ENCODE peak calls at places on chromosomes 13 and 19, in eight cellular contexts. A, P, U, F, C, Z, W and J are unnamed samples.

GRCh38 chr13:49436890-49437289 is 7.0 kb downstream of the CAB39L start:
- DNase-seq in F (peak), U (no peak), C (peak), W (peak), P (no peak), A (peak), Z (peak), J (no peak)

GRCh38 chr19:5218255-5218855 is 122.3 kb downstream of the PTPRS start:
- DNase-seq in W (no peak), A (no peak), C (no peak), P (no peak), U (no peak), Z (no peak), F (no peak), J (no peak)

GRCh38 chr13:110015253-110015652 is 228.9 kb upstream of the IRS2 start:
- DNase-seq in P (no peak), A (peak), Z (no peak), U (peak), W (no peak), F (peak), C (no peak), J (no peak)

GRCh38 chr19:44303976-44304568 is 753 bp downstream of the ZNF235 start:
- DNase-seq in C (no peak), F (no peak), P (peak), A (peak), U (no peak), W (peak), Z (no peak), J (no peak)

GRCh38 chr13:32314968-32315254 is 252 bp downstream of the ZAR1L start:
- DNase-seq in F (peak), W (peak), Z (peak), U (no peak), C (no peak), P (peak), A (peak), J (no peak)

GRCh38 chr19:1580957-1581356 is 11.7 kb downstream of the MBD3 start:
- DNase-seq in P (no peak), W (no peak), A (no peak), F (no peak), U (no peak), C (no peak), Z (no peak), J (no peak)

GRCh38 chr19:50703915-50704548 is 15.6 kb downstream of the SHANK1 start:
- DNase-seq in Z (no peak), A (peak), W (peak), C (no peak), P (peak), F (no peak), U (no peak), J (no peak)

GRCh38 chr19:57192064-57192395 is 730 bp downstream of the ZNF264 start:
- DNase-seq in W (no peak), A (peak), C (no peak), P (peak), U (no peak), Z (peak), F (peak), J (no peak)

GRCh38 chr19:3132971-3133792 is 2.7 kb upstream of the GNA15 start:
- DNase-seq in A (no peak), U (no peak), P (peak), W (no peak), F (peak), C (no peak), Z (no peak), J (no peak)

GRCh38 chr13:38180670-38181069 is 169.0 kb upstream of the UFM1 start:
- DNase-seq in Z (no peak), P (no peak), U (no peak), A (no peak), C (no peak), F (no peak), W (no peak), J (no peak)

GRCh38 chr13:97474581-97474980 is 40.6 kb downstream of the RAP2A start:
- DNase-seq in C (no peak), Z (peak), F (no peak), W (no peak), P (no peak), U (no peak), A (no peak), J (no peak)

GRCh38 chr13:26785845-26786630 is 25.5 kb upstream of the GPR12 start:
- DNase-seq in W (no peak), A (no peak), U (no peak), F (no peak), P (peak), C (no peak), Z (peak), J (no peak)

GRCh38 chr19:54179921-54180452 is 7.0 kb upstream of the TMC4 start:
- DNase-seq in W (peak), P (peak), Z (peak), F (peak), U (no peak), A (peak), C (no peak), J (peak)

GRCh38 chr13:49303533-49304252 is 56.0 kb downstream of the CDADC1 start:
- DNase-seq in P (no peak), W (peak), C (no peak), F (no peak), A (no peak), Z (no peak), U (no peak), J (no peak)

GRCh38 chr13:29493796-29494195 is 101.7 kb downstream of the SLC7A1 start:
- DNase-seq in P (no peak), F (peak), Z (no peak), C (no peak), A (no peak), W (no peak), U (no peak), J (no peak)

GRCh38 chr13:46348976-46349375 is 38.1 kb downstream of the RUBCNL start:
- DNase-seq in A (no peak), C (no peak), P (peak), Z (no peak), U (no peak), W (no peak), F (peak), J (no peak)

GRCh38 chr19:47241919-47242644 is 11.1 kb upstream of the BBC3 start:
- DNase-seq in P (no peak), F (no peak), A (peak), Z (no peak), C (no peak), W (no peak), U (no peak), J (no peak)

GRCh38 chr19:6204212-6204611 is 68.7 kb downstream of the ACSBG2 start:
- DNase-seq in U (no peak), A (no peak), P (no peak), W (no peak), Z (peak), C (no peak), F (no peak), J (no peak)

GRCh38 chr19:1651548-1652394 is 644 bp downstream of the TCF3 start:
- DNase-seq in U (no peak), A (no peak), F (peak), Z (peak), W (peak), P (peak), C (peak), J (no peak)

GRCh38 chr13:64704121-64704520 is 2526.0 kb downstream of the PCDH9 start:
- DNase-seq in P (no peak), A (no peak), W (no peak), U (no peak), C (no peak), Z (no peak), F (no peak), J (no peak)

GRCh38 chr19:13505761-13506549 is at the start of gene CACNA1A:
- DNase-seq in U (no peak), A (no peak), P (peak), Z (peak), C (no peak), F (peak), W (no peak), J (peak)

GRCh38 chr19:38015771-38016170 is 108.8 kb downstream of the SIPA1L3 start:
- DNase-seq in P (no peak), W (no peak), C (no peak), U (no peak), A (no peak), F (no peak), Z (no peak), J (no peak)

GRCh38 chr19:19345970-19346369 is 25.3 kb downstream of the MAU2 start:
- DNase-seq in Z (no peak), P (no peak), F (no peak), U (no peak), W (no peak), C (no peak), A (no peak), J (no peak)

GRCh38 chr13:33123066-33123940 is 107.1 kb downstream of the KL start:
- DNase-seq in P (peak), Z (peak), U (no peak), A (no peak), C (no peak), F (peak), W (peak), J (no peak)

GRCh38 chr19:18397242-18398202 is at the start of gene LRRC25:
- DNase-seq in C (no peak), F (no peak), A (no peak), Z (no peak), P (no peak), U (peak), W (peak), J (no peak)

GRCh38 chr19:51259348-51260245 is 8.7 kb downstream of the SIGLECL1 start:
- DNase-seq in W (peak), A (peak), C (no peak), F (peak), P (peak), U (no peak), Z (peak), J (no peak)

GRCh38 chr13:20160346-20161274 is at the start of gene GJA3:
- DNase-seq in A (peak), P (peak), C (no peak), U (no peak), W (peak), F (peak), Z (peak), J (no peak)

GRCh38 chr19:41023193-41023592 is 32.1 kb downstream of the CYP2B6 start:
- DNase-seq in U (no peak), F (no peak), C (no peak), W (no peak), A (no peak), Z (no peak), P (no peak), J (no peak)

GRCh38 chr13:98171806-98172569 is 5.1 kb downstream of the RNF113B start:
- DNase-seq in F (no peak), P (peak), U (no peak), Z (peak), A (no peak), W (peak), C (peak), J (no peak)

GRCh38 chr13:46647514-46648065 is 94.6 kb downstream of the LRCH1 start:
- DNase-seq in Z (no peak), W (no peak), C (no peak), P (no peak), U (no peak), A (no peak), F (no peak), J (no peak)

GRCh38 chr13:39910833-39911232 is 255.4 kb downstream of the COG6 start:
- DNase-seq in F (no peak), A (no peak), C (no peak), U (no peak), W (no peak), Z (peak), P (no peak), J (no peak)

DNA sequence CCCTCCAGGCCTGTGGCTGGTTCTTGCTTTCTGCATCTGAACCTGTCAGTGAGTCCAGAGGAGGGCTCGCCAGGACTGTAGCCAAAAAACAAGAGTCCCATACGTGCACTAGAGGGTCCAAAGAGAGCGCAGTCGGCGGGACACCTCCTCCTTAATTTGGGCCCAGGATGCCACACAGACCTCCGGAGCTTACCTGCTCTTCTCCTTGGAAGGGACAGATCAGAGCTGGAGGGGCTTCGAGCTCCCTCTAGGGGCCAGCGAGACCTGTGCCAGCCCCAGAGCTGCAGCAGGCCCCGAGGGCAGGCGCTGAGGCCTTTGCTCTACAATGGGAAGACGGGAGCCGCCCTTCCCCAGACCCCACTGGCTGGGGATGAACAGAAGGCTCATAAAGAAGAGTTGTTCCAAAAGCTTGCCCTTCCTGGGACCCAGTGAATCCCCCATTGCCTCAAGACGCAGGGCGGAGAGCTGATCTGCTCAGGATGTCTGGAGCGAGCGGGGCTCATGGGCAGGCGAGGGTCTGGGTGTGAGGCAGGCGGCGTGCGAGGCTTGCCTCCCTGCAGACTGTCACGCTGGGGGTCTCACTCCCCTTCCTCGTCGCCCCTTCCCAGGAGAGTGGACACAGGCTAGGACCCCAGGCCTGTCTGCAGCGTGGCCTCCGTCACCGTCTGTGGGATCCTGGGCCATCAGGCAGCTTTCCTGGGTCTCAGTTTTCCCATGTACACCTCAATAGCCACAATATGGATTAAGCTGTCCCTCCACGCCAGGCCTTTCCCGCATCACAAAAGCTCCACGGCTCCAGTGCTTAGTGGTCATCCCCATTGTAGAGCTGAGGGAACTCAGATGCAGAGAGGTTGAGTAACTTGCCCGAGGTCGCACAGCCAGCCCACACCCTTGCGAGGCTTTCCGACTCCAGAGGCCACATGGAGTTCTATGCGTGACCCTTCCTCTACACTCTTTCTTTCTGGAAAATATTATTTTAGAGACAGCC is 46.9 kb upstream of the VSTM2B start:
- DNase-seq in W (no peak), P (no peak), C (no peak), A (peak), Z (no peak), U (no peak), F (no peak), J (peak)
- TF ChIP-seq CTCF in W (peak), P (peak), C (no peak), A (peak), Z (no peak), U (peak), F (no peak), J (peak)

GRCh38 chr19:17092696-17093095 is 17.1 kb downstream of the MYO9B start:
- DNase-seq in P (no peak), F (no peak), U (no peak), W (no peak), C (no peak), A (no peak), Z (no peak), J (no peak)

GRCh38 chr19:17091758-17092333 is 16.3 kb downstream of the MYO9B start:
- DNase-seq in F (no peak), A (no peak), U (peak), W (no peak), P (no peak), C (no peak), Z (no peak), J (no peak)

GRCh38 chr19:17089238-17089637 is 13.7 kb downstream of the MYO9B start:
- DNase-seq in Z (peak), C (peak), U (no peak), F (no peak), A (no peak), W (no peak), P (no peak), J (no peak)

GRCh38 chr19:17088552-17088951 is 13.0 kb downstream of the MYO9B start:
- DNase-seq in P (no peak), U (no peak), A (no peak), F (no peak), C (no peak), W (no peak), Z (no peak), J (no peak)

GRCh38 chr19:17090501-17091074 is 15.0 kb downstream of the MYO9B start:
- DNase-seq in C (no peak), U (no peak), A (no peak), F (peak), Z (peak), P (no peak), W (no peak), J (no peak)
- TF ChIP-seq CTCF in C (no peak), U (no peak), A (no peak), F (no peak), Z (no peak), P (no peak), W (no peak), J (no peak)

GRCh38 chr19:42496551-42497133 is 31.6 kb downstream of the CEACAM1 start:
- DNase-seq in U (no peak), W (no peak), P (no peak), C (no peak), F (no peak), A (no peak), Z (no peak), J (no peak)
- TF ChIP-seq CTCF in U (no peak), W (no peak), P (no peak), C (no peak), F (no peak), A (no peak), Z (no peak), J (no peak)

GRCh38 chr13:24865158-24865557 is 101.2 kb downstream of the RNF17 start:
- DNase-seq in W (no peak), U (no peak), P (peak), A (no peak), C (no peak), F (no peak), Z (peak), J (no peak)
- TF ChIP-seq CTCF in W (no peak), U (peak), P (peak), A (peak), C (no peak), F (peak), Z (peak), J (no peak)

DNA sequence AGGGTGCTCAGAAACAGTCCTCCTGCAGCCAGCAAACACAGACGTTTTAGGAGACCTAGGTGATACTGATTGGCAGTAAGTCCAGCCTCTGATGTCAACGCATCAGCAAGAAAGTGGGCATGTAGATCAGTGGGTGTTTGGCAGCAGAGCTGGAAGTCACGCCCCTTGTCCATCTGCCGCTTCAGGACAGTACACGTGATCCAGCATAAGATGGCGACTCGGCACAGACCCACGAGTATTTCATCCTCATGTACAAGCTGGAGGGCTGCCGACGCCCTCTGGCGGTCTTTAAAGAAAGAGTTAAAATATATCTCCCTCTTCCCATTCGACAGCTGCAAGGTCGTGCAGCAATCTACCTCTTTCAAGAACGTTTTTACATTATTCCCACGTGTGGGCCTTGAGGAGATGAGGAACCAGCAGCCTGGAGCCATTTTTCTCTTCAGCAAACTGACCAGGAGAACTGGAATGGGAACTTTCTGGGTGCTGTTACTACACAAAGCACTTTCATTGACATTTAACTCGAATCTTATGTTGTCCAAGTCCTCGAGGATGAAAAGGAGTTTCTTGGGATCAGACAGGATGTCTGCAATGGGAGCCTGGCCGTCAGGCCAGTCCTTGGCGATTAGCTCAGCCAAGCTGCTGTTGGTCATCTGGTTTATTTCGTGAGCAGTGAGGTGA is 22.3 kb downstream of the NLRP11 start:
- DNase-seq in C (no peak), P (peak), Z (peak), U (peak), F (peak), W (peak), A (peak), J (no peak)
- TF ChIP-seq CTCF in C (no peak), P (peak), Z (peak), U (peak), F (no peak), W (peak), A (peak), J (no peak)

GRCh38 chr13:69319659-69320058 is 788.0 kb upstream of the ATXN8OS start:
- DNase-seq in Z (no peak), U (no peak), F (peak), A (no peak), P (no peak), C (no peak), W (no peak), J (no peak)

GRCh38 chr13:69324109-69324886 is 783.3 kb upstream of the ATXN8OS start:
- DNase-seq in P (peak), F (peak), A (peak), Z (no peak), C (no peak), U (no peak), W (no peak), J (no peak)
- TF ChIP-seq CTCF in P (peak), F (peak), A (peak), Z (no peak), C (no peak), U (peak), W (no peak), J (peak)